ENCODE peak calls at places on chromosomes 5 and 9, in six cellular contexts. Z is spleen; O is CD8-positive, alpha-beta T cell; K is cardiac muscle cell; M is WTC11; H is endothelial cell. Y is an unnamed sample.

GRCh38 chr9:95874303-95874988 is 1.0 kb upstream of the ERCC6L2 start:
- DNase-seq in H (no peak), M (no peak), Z (no peak), O (no peak), K (no peak), Y (no peak)

GRCh38 chr5:94175912-94176311 is 434.5 kb upstream of the POU5F2 start:
- DNase-seq in K (no peak), H (no peak), Z (no peak), M (no peak), O (no peak), Y (no peak)

GRCh38 chr9:5493597-5494511 is 16.5 kb upstream of the PDCD1LG2 start:
- DNase-seq in M (no peak), Z (no peak), O (no peak), H (no peak), K (no peak), Y (no peak)

GRCh38 chr9:38047301-38048251 is 21.5 kb downstream of the SHB start:
- DNase-seq in H (peak), O (no peak), M (peak), K (peak), Z (no peak), Y (peak)

GRCh38 chr5:41598011-41598410 is 87.6 kb upstream of the PLCXD3 start:
- DNase-seq in O (no peak), K (peak), H (no peak), Z (no peak), M (no peak), Y (no peak)

GRCh38 chr5:78813286-78813685 is 164.7 kb upstream of the LHFPL2 start:
- DNase-seq in Z (no peak), K (no peak), O (no peak), H (no peak), M (no peak), Y (no peak)

GRCh38 chr9:70856411-70856810 is 265.0 kb downstream of the TRPM3 start:
- DNase-seq in M (no peak), Z (no peak), O (no peak), K (no peak), H (no peak), Y (no peak)

GRCh38 chr5:1041225-1042186 is 32.9 kb downstream of the NKD2 start:
- DNase-seq in K (no peak), Z (no peak), H (no peak), M (no peak), O (no peak), Y (no peak)

GRCh38 chr5:116410345-116410890 is 164.2 kb downstream of the SEMA6A start:
- DNase-seq in O (no peak), M (no peak), K (no peak), Z (no peak), H (no peak), Y (no peak)

GRCh38 chr5:28576022-28576421 is 1537.6 kb upstream of the CDH9 start:
- DNase-seq in K (peak), M (no peak), H (no peak), O (no peak), Z (no peak), Y (no peak)

GRCh38 chr9:128169925-128170324 is 9.9 kb downstream of the BBLN start:
- DNase-seq in H (no peak), K (no peak), M (no peak), O (no peak), Z (no peak), Y (no peak)

GRCh38 chr5:34563951-34564705 is 92.0 kb upstream of the RAI14 start:
- DNase-seq in M (no peak), H (no peak), K (no peak), Z (peak), O (no peak), Y (no peak)

GRCh38 chr5:123147128-123147527 is 58.1 kb downstream of the PRDM6 start:
- DNase-seq in M (no peak), O (no peak), H (no peak), K (no peak), Z (no peak), Y (no peak)

GRCh38 chr9:35822926-35823325 is 5.6 kb downstream of the FAM221B start:
- DNase-seq in Z (no peak), H (no peak), O (no peak), K (no peak), M (no peak), Y (no peak)

GRCh38 chr9:132531187-132531586 is 51.2 kb upstream of the BARHL1 start:
- DNase-seq in K (no peak), O (no peak), M (no peak), H (no peak), Z (no peak), Y (no peak)

GRCh38 chr9:133246507-133247390 is 28.3 kb downstream of the ABO start:
- DNase-seq in Z (no peak), H (no peak), M (no peak), O (no peak), K (no peak), Y (no peak)

GRCh38 chr5:139908749-139909148 is 113.1 kb downstream of the PSD2 start:
- DNase-seq in K (no peak), M (no peak), Z (peak), H (no peak), O (no peak), Y (no peak)

GRCh38 chr9:76516350-76516749 is 57.4 kb downstream of the GCNT1 start:
- DNase-seq in H (no peak), O (no peak), M (no peak), K (peak), Z (no peak), Y (no peak)

GRCh38 chr9:121783523-121784507 is 132.4 kb downstream of the DAB2IP start:
- DNase-seq in Z (peak), M (peak), H (no peak), K (no peak), O (peak), Y (no peak)

GRCh38 chr9:102844754-102845153 is 150.4 kb upstream of the CYLC2 start:
- DNase-seq in Z (no peak), O (no peak), M (no peak), K (no peak), H (no peak), Y (no peak)

GRCh38 chr5:178068293-178068692 is 45.0 kb upstream of the N4BP3 start:
- DNase-seq in Z (peak), K (no peak), M (no peak), O (no peak), H (no peak), Y (no peak)

GRCh38 chr5:92308679-92309078 is 925.6 kb upstream of the ARRDC3 start:
- DNase-seq in H (no peak), K (no peak), M (no peak), Z (no peak), O (no peak), Y (no peak)

GRCh38 chr5:92313385-92313784 is 930.3 kb upstream of the ARRDC3 start:
- DNase-seq in M (no peak), Z (no peak), K (peak), H (no peak), O (no peak), Y (no peak)

DNA sequence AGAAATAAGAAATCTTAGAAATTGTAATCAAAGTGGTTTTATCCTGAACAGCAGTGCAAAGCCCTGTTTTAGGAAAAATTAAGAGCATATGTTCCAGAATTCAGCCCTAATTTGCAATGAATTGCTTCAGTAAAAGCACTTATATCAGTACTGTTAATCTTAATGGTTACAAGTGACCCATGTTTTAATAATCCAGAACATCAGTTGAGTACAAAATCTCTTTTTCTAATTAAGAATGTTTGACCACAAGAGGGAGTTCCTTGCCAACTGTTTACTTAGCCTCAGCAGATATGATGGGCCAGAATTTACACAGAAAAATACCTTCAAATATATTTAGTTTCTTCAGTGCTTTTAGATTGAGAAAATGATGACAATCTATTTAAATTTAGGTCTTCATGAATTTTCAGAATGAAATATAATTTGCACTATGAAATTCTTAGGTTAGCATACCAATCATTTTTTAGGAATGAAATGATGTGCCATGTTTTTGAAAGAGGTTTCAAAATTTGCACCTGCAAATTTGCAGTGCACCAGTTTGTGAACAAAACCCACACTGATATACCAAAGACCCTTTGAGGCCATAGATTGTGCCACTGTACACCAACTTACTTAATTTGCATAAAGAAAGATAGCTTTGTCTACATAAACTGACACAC is 926.3 kb upstream of the ARRDC3 start:
- DNase-seq in Z (no peak), K (peak), H (no peak), O (no peak), M (no peak), Y (no peak)
- TF ChIP-seq CTCF in Z (no peak), K (peak), H (peak), O (no peak), M (no peak), Y (peak)

GRCh38 chr5:72320022-72320898 is at the start of the genes MRPS27 and PTCD2:
- DNase-seq in K (peak), H (peak), Z (peak), O (peak), M (peak), Y (peak)
- TF ChIP-seq CTCF in K (peak), H (no peak), Z (no peak), O (no peak), M (no peak), Y (peak)

GRCh38 chr5:148857474-148857873 is 31.1 kb downstream of the ADRB2 start:
- DNase-seq in H (no peak), K (no peak), Z (no peak), M (no peak), O (no peak), Y (no peak)

GRCh38 chr5:148856424-148856823 is 30.0 kb downstream of the ADRB2 start:
- DNase-seq in H (no peak), O (no peak), Z (no peak), K (no peak), M (no peak), Y (no peak)

GRCh38 chr5:148860599-148860998 is 34.2 kb downstream of the ADRB2 start:
- DNase-seq in M (no peak), K (no peak), Z (no peak), O (no peak), H (no peak), Y (no peak)

GRCh38 chr5:148858106-148858505 is 31.7 kb downstream of the ADRB2 start:
- DNase-seq in M (no peak), O (no peak), H (no peak), Z (no peak), K (no peak), Y (no peak)

DNA sequence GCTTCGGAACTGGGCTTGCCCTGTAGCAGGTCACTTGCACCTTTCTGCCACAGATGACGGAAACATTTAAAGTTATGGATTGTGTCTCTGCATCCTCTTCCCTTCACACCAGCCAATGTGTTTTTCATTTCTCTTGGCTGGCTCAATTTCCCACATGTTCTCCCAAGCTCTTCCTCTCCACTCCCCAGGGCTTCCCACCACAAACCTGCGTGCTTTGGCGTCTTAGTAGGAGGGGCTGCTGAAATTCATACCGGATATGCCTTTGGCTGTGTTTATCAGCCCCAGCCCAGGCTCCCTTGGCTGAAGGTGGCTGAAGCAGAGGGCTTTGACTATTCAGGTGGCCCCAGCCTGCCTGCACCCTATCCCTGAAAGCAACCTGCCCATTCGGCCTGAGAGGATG is 32.1 kb downstream of the ADRB2 start:
- DNase-seq in M (no peak), Z (no peak), K (no peak), O (no peak), H (no peak), Y (no peak)
- TF ChIP-seq CTCF in M (no peak), Z (no peak), K (no peak), O (no peak), H (no peak), Y (no peak)

GRCh38 chr9:365451-365850 is 150.8 kb downstream of the DOCK8 start:
- DNase-seq in H (no peak), K (no peak), Z (no peak), O (no peak), M (no peak), Y (no peak)

GRCh38 chr9:370081-370480 is 155.4 kb downstream of the DOCK8 start:
- DNase-seq in Z (no peak), K (no peak), O (no peak), M (no peak), H (no peak), Y (no peak)

GRCh38 chr9:371349-371748 is 156.7 kb downstream of the DOCK8 start:
- DNase-seq in O (no peak), K (peak), H (no peak), M (no peak), Z (no peak), Y (no peak)

GRCh38 chr9:362936-363335 is 148.3 kb downstream of the DOCK8 start:
- DNase-seq in M (no peak), Z (no peak), H (no peak), O (no peak), K (no peak), Y (no peak)

GRCh38 chr9:366620-367019 is 152.0 kb downstream of the DOCK8 start:
- DNase-seq in Z (no peak), H (no peak), M (no peak), K (no peak), O (no peak), Y (no peak)
- TF ChIP-seq CTCF in Z (no peak), H (no peak), M (no peak), K (no peak), O (no peak), Y (no peak)

GRCh38 chr9:83405674-83406255 is 132.4 kb downstream of the FRMD3 start:
- DNase-seq in M (no peak), O (no peak), Z (no peak), K (no peak), H (no peak), Y (no peak)
- TF ChIP-seq CTCF in M (no peak), O (no peak), Z (no peak), K (peak), H (no peak), Y (no peak)

GRCh38 chr9:90915693-90916092 is 114.1 kb downstream of the SYK start:
- DNase-seq in K (peak), O (no peak), Z (peak), H (peak), M (peak), Y (no peak)
- TF ChIP-seq CTCF in K (peak), O (no peak), Z (no peak), H (peak), M (no peak), Y (no peak)

Y was measured in neural crest cell.